ENCODE peak calls at places on chromosome 9, in eight cellular contexts. A, N, I, O, X, P, J and G are unnamed samples.
A peak's percentile ranks its signal among the peaks of the same experiment; 100 is the strongest.

GRCh38 chr9:73199886-73200285 is 48.2 kb downstream of the ANXA1 start:
- DNase-seq in A (no peak), N (peak; percentile 43), I (no peak), O (no peak), X (no peak), P (no peak), J (no peak), G (no peak)

GRCh38 chr9:89701221-89701798 is 96.5 kb downstream of the GADD45G start:
- DNase-seq in A (no peak), N (no peak), I (no peak), O (no peak), X (no peak), P (no peak), J (no peak), G (no peak)

GRCh38 chr9:119086590-119086989 is 282.6 kb downstream of the BRINP1 start:
- DNase-seq in A (no peak), N (no peak), I (no peak), O (no peak), X (no peak), P (no peak), J (no peak), G (no peak)

GRCh38 chr9:96667363-96667728 is 12.2 kb upstream of the PRXL2C start:
- DNase-seq in A (no peak), N (no peak), I (no peak), O (no peak), X (no peak), P (no peak), J (no peak), G (no peak)

GRCh38 chr9:101026824-101027223 is 1.7 kb upstream of the PLPPR1 start:
- DNase-seq in A (no peak), N (no peak), I (no peak), O (no peak), X (no peak), P (no peak), J (no peak), G (no peak)

GRCh38 chr9:88682431-88682831 is 147.5 kb downstream of the NXNL2 start:
- DNase-seq in A (no peak), N (no peak), I (no peak), O (no peak), X (no peak), P (no peak), J (no peak), G (no peak)

GRCh38 chr9:132207839-132208615 is 46.2 kb downstream of the NTNG2 start:
- DNase-seq in A (no peak), N (no peak), I (no peak), O (no peak), X (no peak), P (no peak), J (no peak), G (no peak)

GRCh38 chr9:88005146-88005750 is 30.9 kb upstream of the CDK20 start:
- DNase-seq in A (no peak), N (no peak), I (no peak), O (no peak), X (no peak), P (no peak), J (no peak), G (no peak)

GRCh38 chr9:16429671-16430070 is 440.8 kb downstream of the BNC2 start:
- DNase-seq in A (no peak), N (no peak), I (no peak), O (no peak), X (no peak), P (no peak), J (no peak), G (no peak)

GRCh38 chr9:72951043-72951442 is 1.8 kb downstream of the ALDH1A1 start:
- DNase-seq in A (no peak), N (no peak), I (no peak), O (no peak), X (no peak), P (no peak), J (no peak), G (no peak)

GRCh38 chr9:89996717-89997116 is 391.9 kb downstream of the GADD45G start:
- DNase-seq in A (no peak), N (no peak), I (no peak), O (no peak), X (no peak), P (no peak), J (no peak), G (no peak)

GRCh38 chr9:98791147-98792095 is 4.9 kb downstream of the ANKS6 start:
- DNase-seq in A (peak; percentile 77), N (peak; percentile 72), I (peak; percentile 80), O (peak; percentile 71), X (peak; percentile 93), P (peak; percentile 90), J (peak; percentile 92), G (peak; percentile 94)

GRCh38 chr9:137947012-137947411 is 69.4 kb downstream of the CACNA1B start:
- DNase-seq in A (no peak), N (no peak), I (no peak), O (no peak), X (no peak), P (no peak), J (no peak), G (no peak)

GRCh38 chr9:127491516-127491915 is 40.2 kb downstream of the LRSAM1 start:
- DNase-seq in A (no peak), N (no peak), I (no peak), O (no peak), X (no peak), P (no peak), J (no peak), G (no peak)

GRCh38 chr9:132892383-132892782 is 13.7 kb downstream of the SPACA9 start:
- DNase-seq in A (no peak), N (no peak), I (no peak), O (no peak), X (peak; percentile 26), P (no peak), J (no peak), G (no peak)

GRCh38 chr9:32644698-32645097 is 9.2 kb upstream of the TAF1L start:
- DNase-seq in A (no peak), N (no peak), I (peak; percentile 23), O (no peak), X (no peak), P (no peak), J (no peak), G (no peak)

GRCh38 chr9:76704601-76705204 is 59.5 kb upstream of the PCA3 start:
- DNase-seq in A (no peak), N (peak; percentile 80), I (peak; percentile 82), O (no peak), X (no peak), P (peak; percentile 18), J (no peak), G (no peak)

GRCh38 chr9:131714161-131714646 is 25.7 kb downstream of the RAPGEF1 start:
- DNase-seq in A (no peak), N (no peak), I (peak; percentile 54), O (no peak), X (peak; percentile 81), P (peak; percentile 50), J (peak; percentile 90), G (peak; percentile 92)

GRCh38 chr9:137022620-137023008 is 5.4 kb downstream of the ABCA2 start:
- DNase-seq in A (no peak), N (no peak), I (no peak), O (no peak), X (no peak), P (no peak), J (no peak), G (no peak)

GRCh38 chr9:16309350-16310271 is 560.9 kb downstream of the BNC2 start:
- DNase-seq in A (peak; percentile 54), N (no peak), I (no peak), O (no peak), X (no peak), P (peak; percentile 22), J (peak; percentile 81), G (peak; percentile 61)

GRCh38 chr9:104700306-104700705 is 6.0 kb downstream of the OR13D1 start:
- DNase-seq in A (no peak), N (no peak), I (no peak), O (no peak), X (no peak), P (no peak), J (no peak), G (no peak)

GRCh38 chr9:110089681-110090370 is 118.1 kb downstream of the C9orf152 start:
- DNase-seq in A (no peak), N (no peak), I (no peak), O (no peak), X (no peak), P (no peak), J (no peak), G (no peak)

GRCh38 chr9:133571896-133572595 is 37.1 kb downstream of the FAM163B start:
- DNase-seq in A (no peak), N (no peak), I (no peak), O (no peak), X (no peak), P (no peak), J (no peak), G (no peak)

GRCh38 chr9:108469654-108470053 is 386.1 kb downstream of the ACTL7B start:
- DNase-seq in A (no peak), N (no peak), I (no peak), O (no peak), X (no peak), P (no peak), J (no peak), G (no peak)

GRCh38 chr9:99093492-99093791 is 11.5 kb upstream of the TGFBR1 start:
- DNase-seq in A (no peak), N (no peak), I (no peak), O (no peak), X (no peak), P (no peak), J (no peak), G (no peak)

GRCh38 chr9:88535932-88536324 is 950 bp downstream of the NXNL2 start:
- DNase-seq in A (peak; percentile 19), N (no peak), I (no peak), O (no peak), X (peak; percentile 67), P (no peak), J (peak; percentile 76), G (peak; percentile 33)

GRCh38 chr9:79641055-79641454 is 69.3 kb downstream of the TLE4 start:
- DNase-seq in A (no peak), N (no peak), I (no peak), O (no peak), X (no peak), P (no peak), J (no peak), G (no peak)

GRCh38 chr9:123940721-123941534 is 11.0 kb upstream of the DENND1A start:
- DNase-seq in A (no peak), N (no peak), I (no peak), O (no peak), X (no peak), P (no peak), J (no peak), G (no peak)
- TF ChIP-seq CTCF in A (no peak), N (no peak), I (peak; percentile 15), O (no peak), X (no peak), P (no peak), J (no peak), G (no peak)

GRCh38 chr9:126386088-126386487 is 59.5 kb downstream of the MVB12B start:
- DNase-seq in A (no peak), N (no peak), I (no peak), O (no peak), X (no peak), P (no peak), J (no peak), G (no peak)
- TF ChIP-seq CTCF in A (no peak), N (peak; percentile 32), I (peak; percentile 39), O (peak; percentile 38), X (no peak), P (no peak), J (no peak), G (no peak)

GRCh38 chr9:129550199-129550839 is 70.6 kb downstream of the C9orf50 start:
- DNase-seq in A (peak; percentile 67), N (no peak), I (no peak), O (peak; percentile 55), X (peak; percentile 86), P (peak; percentile 84), J (peak; percentile 93), G (peak; percentile 82)
- TF ChIP-seq CTCF in A (no peak), N (no peak), I (no peak), O (no peak), X (no peak), P (no peak), J (no peak), G (no peak)

GRCh38 chr9:116716441-116716840 is 29.3 kb downstream of the TRIM32 start:
- DNase-seq in A (no peak), N (no peak), I (no peak), O (no peak), X (no peak), P (no peak), J (no peak), G (no peak)
- TF ChIP-seq CTCF in A (no peak), N (no peak), I (no peak), O (no peak), X (no peak), P (no peak), J (no peak), G (no peak)